ENCODE peak calls at places on chromosomes 2 and 18, in five cellular contexts. E, N, H, I and J are unnamed samples.
A peak's percentile ranks its signal among the peaks of the same experiment; 100 is the strongest.

GRCh38 chr18:61569176-61569892 is 236.1 kb downstream of the CDH20 start:
- DNase-seq in E (no peak), N (no peak), H (peak; percentile 80), I (peak; percentile 78), J (peak; percentile 80)

GRCh38 chr18:44180683-44181082 is 500.0 kb upstream of the SETBP1 start:
- DNase-seq in E (no peak), N (no peak), H (peak; percentile 3), I (peak; percentile 13), J (peak; percentile 33)

GRCh38 chr18:25531207-25531606 is 179.2 kb upstream of the ZNF521 start:
- DNase-seq in E (no peak), N (no peak), H (no peak), I (no peak), J (no peak)

GRCh38 chr2:68912732-68913131 is 40.0 kb downstream of the GKN2 start:
- DNase-seq in E (no peak), N (peak; percentile 75), H (no peak), I (no peak), J (no peak)

GRCh38 chr2:182229288-182229687 is 197.5 kb downstream of the PDE1A start:
- DNase-seq in E (no peak), N (no peak), H (peak; percentile 64), I (peak; percentile 34), J (no peak)

GRCh38 chr2:128215897-128216645 is 102.6 kb downstream of the HS6ST1 start:
- DNase-seq in E (no peak), N (peak; percentile 39), H (no peak), I (no peak), J (peak; percentile 57)

GRCh38 chr2:116141891-116142474 is 1672.5 kb upstream of the DDX18 start:
- DNase-seq in E (no peak), N (no peak), H (no peak), I (no peak), J (no peak)

GRCh38 chr2:212537311-212538155 is 1.1 kb downstream of the ERBB4 start:
- DNase-seq in E (peak; percentile 64), N (no peak), H (no peak), I (no peak), J (no peak)

GRCh38 chr18:44181951-44182350 is 498.7 kb upstream of the SETBP1 start:
- DNase-seq in E (no peak), N (no peak), H (no peak), I (no peak), J (no peak)

GRCh38 chr2:225616848-225617247 is 217.3 kb downstream of the NYAP2 start:
- DNase-seq in E (no peak), N (no peak), H (no peak), I (no peak), J (no peak)

GRCh38 chr2:126810001-126810400 is 88.7 kb upstream of the TEX51 start:
- DNase-seq in E (no peak), N (no peak), H (no peak), I (no peak), J (no peak)

GRCh38 chr18:25349926-25350560 is 1.9 kb downstream of the ZNF521 start:
- DNase-seq in E (peak; percentile 48), N (no peak), H (peak; percentile 13), I (peak; percentile 7), J (peak; percentile 22)

GRCh38 chr2:100222844-100223243 is 80.5 kb upstream of the AFF3 start:
- DNase-seq in E (no peak), N (no peak), H (no peak), I (no peak), J (no peak)

GRCh38 chr2:215680605-215681598 is 245.0 kb upstream of the FN1 start:
- DNase-seq in E (peak; percentile 80), N (peak; percentile 83), H (peak; percentile 87), I (peak; percentile 94), J (peak; percentile 96)

GRCh38 chr2:128026422-128027277 is 1.2 kb downstream of the SAP130 start:
- DNase-seq in E (no peak), N (no peak), H (peak; percentile 8), I (peak; percentile 21), J (peak; percentile 22)

GRCh38 chr2:110785439-110785838 is 53.1 kb downstream of the ACOXL start:
- DNase-seq in E (no peak), N (no peak), H (no peak), I (no peak), J (no peak)

GRCh38 chr2:219380926-219381325 is 6.8 kb downstream of the DNPEP start:
- DNase-seq in E (no peak), N (no peak), H (no peak), I (no peak), J (no peak)

GRCh38 chr18:70454705-70455322 is 166.0 kb downstream of the SOCS6 start:
- DNase-seq in E (no peak), N (peak; percentile 80), H (peak; percentile 79), I (peak; percentile 85), J (peak; percentile 78)

DNA sequence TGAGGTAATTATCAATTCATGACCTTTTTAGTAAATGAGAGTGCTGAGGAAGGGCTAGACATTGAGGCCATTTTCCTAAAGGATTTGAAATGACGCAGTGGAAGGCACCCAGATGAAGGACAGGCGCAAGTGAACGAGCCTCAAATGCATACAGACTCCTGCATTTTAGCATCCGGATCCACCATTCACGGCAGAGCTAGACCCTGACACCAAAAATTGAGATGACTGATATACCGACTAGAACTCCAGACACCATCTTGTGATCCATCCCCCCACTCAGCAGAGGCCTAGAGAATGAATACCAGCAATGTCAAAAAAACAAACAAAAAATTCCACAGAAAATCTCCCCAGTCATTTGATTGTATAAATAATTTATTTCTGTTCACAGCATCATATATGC is 4.2 kb downstream of the ARL4C start:
- DNase-seq in E (no peak), N (no peak), H (no peak), I (no peak), J (no peak)
- H3K4me3 ChIP-seq in E (no peak overlapping the region), N (no peak overlapping the region), H (no peak overlapping the region), I (peak overlapping the region; percentile 94), J (peak overlapping the region; percentile 81)

DNA sequence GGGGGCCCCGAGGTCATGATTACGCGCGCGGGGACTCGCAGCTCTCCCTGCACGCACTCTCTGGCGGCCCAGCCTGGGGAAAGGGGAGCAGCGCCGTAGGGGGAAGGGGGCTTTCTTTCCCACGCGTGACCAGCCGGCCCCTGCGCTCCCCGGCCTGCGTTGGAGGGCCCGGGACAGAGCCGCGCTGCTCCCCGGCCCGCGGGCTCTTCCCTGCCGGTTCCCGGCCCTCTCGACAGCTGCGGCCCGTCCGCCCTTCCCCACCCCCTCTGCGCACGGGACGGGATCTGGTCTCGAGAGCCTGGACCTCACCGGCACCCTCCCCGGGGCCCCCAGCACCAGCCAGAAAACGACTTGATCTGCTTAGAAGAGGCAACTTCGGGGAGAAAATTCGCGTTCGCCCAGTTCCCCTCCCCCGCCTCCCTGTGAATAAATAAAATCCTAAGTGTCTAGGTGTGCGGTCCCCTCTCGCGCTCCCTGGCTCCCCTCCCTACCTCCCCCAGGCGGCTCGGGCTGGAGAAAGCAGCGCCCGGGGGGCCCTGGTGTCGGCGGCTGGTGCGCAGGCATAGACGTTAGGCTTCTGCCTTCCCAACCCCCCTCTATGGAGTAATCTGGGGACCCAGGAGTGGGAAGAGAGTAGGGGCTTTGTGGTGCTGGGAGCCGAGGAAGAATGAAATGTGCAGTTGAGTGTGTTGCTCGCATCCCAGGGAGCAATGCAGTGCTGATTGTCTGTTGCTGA is 793 bp upstream of the FIGN start:
- DNase-seq in E (peak; percentile 69), N (no peak), H (no peak), I (peak; percentile 33), J (peak; percentile 48)
- H3K4me3 ChIP-seq in E (peak overlapping the region; percentile 58), N (no peak overlapping the region), H (peak overlapping the region; percentile 55), I (peak overlapping the region; percentile 91), J (peak overlapping the region; percentile 87)

GRCh38 chr2:145283131-145283530 is 763.2 kb upstream of the ZEB2 start:
- DNase-seq in E (no peak), N (no peak), H (no peak), I (no peak), J (no peak)

GRCh38 chr2:145284551-145284950 is 764.6 kb upstream of the ZEB2 start:
- DNase-seq in E (no peak), N (no peak), H (no peak), I (no peak), J (no peak)

GRCh38 chr2:145287686-145288085 is 767.8 kb upstream of the ZEB2 start:
- DNase-seq in E (no peak), N (no peak), H (no peak), I (no peak), J (peak; percentile 6)

GRCh38 chr2:145288650-145289496 is 769.0 kb upstream of the ZEB2 start:
- DNase-seq in E (no peak), N (no peak), H (no peak), I (peak; percentile 20), J (no peak)

DNA sequence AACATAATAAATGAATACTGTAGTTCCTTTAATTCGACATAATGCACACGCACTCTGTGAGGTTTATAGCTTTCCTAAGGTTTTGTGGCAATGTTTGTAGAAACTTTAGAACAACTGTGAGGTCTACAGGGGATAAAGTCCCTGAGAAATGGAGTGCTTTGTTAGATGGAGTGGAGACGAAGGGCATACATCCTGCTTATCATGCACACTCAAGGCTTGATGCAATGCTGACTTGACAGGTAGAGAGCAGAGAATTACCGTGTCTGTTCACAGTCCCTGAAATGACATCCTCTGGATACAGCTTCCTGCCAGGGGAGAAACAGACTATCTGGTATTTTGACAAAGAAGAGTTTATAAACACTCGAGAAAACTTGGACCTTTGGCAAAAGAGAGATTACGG is 766.8 kb upstream of the ZEB2 start:
- DNase-seq in E (no peak), N (no peak), H (no peak), I (no peak), J (no peak)
- H3K4me3 ChIP-seq in E (no peak overlapping the region), N (no peak overlapping the region), H (no peak overlapping the region), I (no peak overlapping the region), J (no peak overlapping the region)

DNA sequence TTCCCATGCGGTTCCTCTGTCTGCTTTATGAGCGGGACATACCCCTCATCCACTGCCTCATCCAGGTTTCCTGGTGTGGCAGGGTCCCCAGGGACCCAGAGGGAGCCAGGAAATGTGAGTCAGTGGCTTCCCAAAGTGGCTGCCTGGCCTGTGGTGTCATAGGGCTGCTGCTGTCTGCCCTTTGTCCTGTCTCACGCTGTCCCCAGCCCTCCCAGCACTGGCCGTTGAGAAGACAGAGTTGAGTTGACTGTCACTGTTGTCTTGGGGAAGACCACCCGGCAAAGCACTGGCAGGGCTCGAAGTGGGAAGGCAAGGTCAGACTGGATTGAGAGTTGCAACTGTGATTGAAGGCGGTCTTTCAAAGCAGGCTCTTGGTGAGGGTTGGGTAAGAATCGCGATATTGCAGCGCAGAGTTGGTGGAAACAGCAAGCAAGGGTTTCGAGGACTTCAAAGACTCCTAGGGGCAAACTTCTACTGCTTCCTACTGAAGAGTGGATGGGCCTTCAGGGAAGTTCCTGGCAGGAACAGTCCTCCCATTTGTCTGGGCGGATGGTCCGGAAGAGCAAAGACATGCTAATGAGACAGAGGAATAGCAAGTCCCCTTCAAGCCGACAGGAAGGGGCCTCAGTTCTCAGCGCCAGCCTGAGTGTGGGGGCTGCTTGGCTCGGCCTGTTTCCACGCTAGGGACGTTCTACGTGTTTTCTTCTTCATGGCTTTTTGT is 33.9 kb downstream of the RAB31 start:
- DNase-seq in E (no peak), N (peak; percentile 44), H (no peak), I (no peak), J (peak; percentile 39)
- H3K4me3 ChIP-seq in E (no peak overlapping the region), N (no peak overlapping the region), H (no peak overlapping the region), I (no peak overlapping the region), J (no peak overlapping the region)

GRCh38 chr2:152561251-152561650 is 156.0 kb downstream of the PRPF40A start:
- DNase-seq in E (no peak), N (no peak), H (no peak), I (no peak), J (no peak)

GRCh38 chr2:152566034-152566727 is 151.1 kb downstream of the PRPF40A start:
- DNase-seq in E (no peak), N (peak; percentile 12), H (no peak), I (no peak), J (no peak)

GRCh38 chr2:152560163-152560562 is 157.1 kb downstream of the PRPF40A start:
- DNase-seq in E (no peak), N (no peak), H (peak; percentile 77), I (no peak), J (peak; percentile 57)

GRCh38 chr2:152564754-152565551 is 152.3 kb downstream of the PRPF40A start:
- DNase-seq in E (no peak), N (no peak), H (no peak), I (no peak), J (no peak)

GRCh38 chr2:152562208-152562884 is 154.9 kb downstream of the PRPF40A start:
- DNase-seq in E (no peak), N (no peak), H (no peak), I (no peak), J (no peak)
- H3K4me3 ChIP-seq in E (no peak overlapping the region), N (no peak overlapping the region), H (no peak overlapping the region), I (no peak overlapping the region), J (no peak overlapping the region)